ENCODE peak calls at places on chromosomes 5 and 9, in five cellular contexts. One of them, this sample, is unnamed.

GRCh38 chr9:124812401-124813016 is 35.6 kb downstream of the OLFML2A start:
- DNase-seq in activated T-cell treated with anti-CD3 and anti-CD28 coated beads for 48 hours: no peak
- DNase-seq in upper lobe of right lung: no peak
- DNase-seq in cerebellar nuclear complex: no peak
- DNase-seq in EL: peak
- DNase-seq in this sample: peak

GRCh38 chr5:170486366-170486765 is 17.5 kb upstream of the KCNIP1 start:
- DNase-seq in activated T-cell treated with anti-CD3 and anti-CD28 coated beads for 48 hours: no peak
- DNase-seq in upper lobe of right lung: no peak
- DNase-seq in cerebellar nuclear complex: no peak
- DNase-seq in EL: no peak
- DNase-seq in this sample: peak

GRCh38 chr5:93621340-93621872 is 38.4 kb downstream of the NR2F1 start:
- DNase-seq in activated T-cell treated with anti-CD3 and anti-CD28 coated beads for 48 hours: no peak
- DNase-seq in upper lobe of right lung: peak
- DNase-seq in cerebellar nuclear complex: peak
- DNase-seq in EL: peak
- DNase-seq in this sample: peak

GRCh38 chr5:179435731-179436315 is 90.6 kb upstream of the ADAMTS2 start:
- DNase-seq in activated T-cell treated with anti-CD3 and anti-CD28 coated beads for 48 hours: no peak
- DNase-seq in upper lobe of right lung: peak
- DNase-seq in cerebellar nuclear complex: no peak
- DNase-seq in EL: no peak
- DNase-seq in this sample: no peak

GRCh38 chr5:157828949-157829639 is 29.9 kb downstream of the CLINT1 start:
- DNase-seq in activated T-cell treated with anti-CD3 and anti-CD28 coated beads for 48 hours: no peak
- DNase-seq in upper lobe of right lung: no peak
- DNase-seq in cerebellar nuclear complex: no peak
- DNase-seq in EL: peak
- DNase-seq in this sample: no peak

GRCh38 chr5:109053995-109054417 is 306.3 kb downstream of the FER start:
- DNase-seq in activated T-cell treated with anti-CD3 and anti-CD28 coated beads for 48 hours: no peak
- DNase-seq in upper lobe of right lung: no peak
- DNase-seq in cerebellar nuclear complex: no peak
- DNase-seq in EL: peak
- DNase-seq in this sample: peak

GRCh38 chr5:148826082-148826971 is at the start of gene ADRB2:
- DNase-seq in activated T-cell treated with anti-CD3 and anti-CD28 coated beads for 48 hours: peak
- DNase-seq in upper lobe of right lung: peak
- DNase-seq in cerebellar nuclear complex: no peak
- DNase-seq in EL: peak
- DNase-seq in this sample: peak

GRCh38 chr9:72997387-72997995 is 44.6 kb upstream of the ALDH1A1 start:
- DNase-seq in activated T-cell treated with anti-CD3 and anti-CD28 coated beads for 48 hours: no peak
- DNase-seq in upper lobe of right lung: peak
- DNase-seq in cerebellar nuclear complex: no peak
- DNase-seq in EL: no peak
- DNase-seq in this sample: no peak

GRCh38 chr5:176700239-176700847 is 53.1 kb downstream of the TSPAN17 start:
- DNase-seq in activated T-cell treated with anti-CD3 and anti-CD28 coated beads for 48 hours: peak
- DNase-seq in upper lobe of right lung: no peak
- DNase-seq in cerebellar nuclear complex: no peak
- DNase-seq in EL: no peak
- DNase-seq in this sample: no peak

GRCh38 chr5:58666141-58666540 is 83.3 kb downstream of the RAB3C start:
- DNase-seq in activated T-cell treated with anti-CD3 and anti-CD28 coated beads for 48 hours: no peak
- DNase-seq in upper lobe of right lung: no peak
- DNase-seq in cerebellar nuclear complex: no peak
- DNase-seq in EL: no peak
- DNase-seq in this sample: no peak

GRCh38 chr5:160342413-160342941 is 27.9 kb downstream of the C1QTNF2 start:
- DNase-seq in activated T-cell treated with anti-CD3 and anti-CD28 coated beads for 48 hours: no peak
- DNase-seq in upper lobe of right lung: no peak
- DNase-seq in cerebellar nuclear complex: peak
- DNase-seq in EL: peak
- DNase-seq in this sample: peak

GRCh38 chr9:20302229-20302628 is 320.1 kb downstream of the MLLT3 start:
- DNase-seq in activated T-cell treated with anti-CD3 and anti-CD28 coated beads for 48 hours: no peak
- DNase-seq in upper lobe of right lung: no peak
- DNase-seq in cerebellar nuclear complex: no peak
- DNase-seq in EL: no peak
- DNase-seq in this sample: no peak

GRCh38 chr5:3456121-3456681 is 139.4 kb upstream of the IRX1 start:
- DNase-seq in activated T-cell treated with anti-CD3 and anti-CD28 coated beads for 48 hours: no peak
- DNase-seq in upper lobe of right lung: no peak
- DNase-seq in cerebellar nuclear complex: no peak
- DNase-seq in EL: no peak
- DNase-seq in this sample: no peak

GRCh38 chr5:122707796-122708195 is 67.1 kb upstream of the SNX2 start:
- DNase-seq in activated T-cell treated with anti-CD3 and anti-CD28 coated beads for 48 hours: no peak
- DNase-seq in upper lobe of right lung: no peak
- DNase-seq in cerebellar nuclear complex: no peak
- DNase-seq in EL: peak
- DNase-seq in this sample: no peak

GRCh38 chr9:21761309-21761901 is 41.0 kb upstream of the MTAP start:
- DNase-seq in activated T-cell treated with anti-CD3 and anti-CD28 coated beads for 48 hours: peak
- DNase-seq in upper lobe of right lung: no peak
- DNase-seq in cerebellar nuclear complex: no peak
- DNase-seq in EL: no peak
- DNase-seq in this sample: peak

GRCh38 chr9:85158512-85158911 is 489.0 kb downstream of the NTRK2 start:
- DNase-seq in activated T-cell treated with anti-CD3 and anti-CD28 coated beads for 48 hours: no peak
- DNase-seq in upper lobe of right lung: no peak
- DNase-seq in cerebellar nuclear complex: no peak
- DNase-seq in EL: no peak
- DNase-seq in this sample: no peak

GRCh38 chr5:14900661-14901461 is 29.3 kb upstream of the ANKH start:
- DNase-seq in activated T-cell treated with anti-CD3 and anti-CD28 coated beads for 48 hours: no peak
- DNase-seq in upper lobe of right lung: no peak
- DNase-seq in cerebellar nuclear complex: no peak
- DNase-seq in EL: peak
- DNase-seq in this sample: peak

GRCh38 chr9:19788614-19789271 is at the start of gene SLC24A2:
- DNase-seq in activated T-cell treated with anti-CD3 and anti-CD28 coated beads for 48 hours: no peak
- DNase-seq in upper lobe of right lung: no peak
- DNase-seq in cerebellar nuclear complex: no peak
- DNase-seq in EL: no peak
- DNase-seq in this sample: no peak